ENCODE peak calls at places on chromosomes 16 and 17, in seven cellular contexts. L, S, W, I, J, Y and T are unnamed samples.
A peak's percentile ranks its signal among the peaks of the same experiment; 100 is the strongest.

GRCh38 chr16:74811911-74812310 is 37.3 kb upstream of the FA2H start:
- DNase-seq in L (no peak), S (no peak), W (no peak), I (no peak), J (no peak), Y (no peak), T (no peak)

GRCh38 chr17:12422632-12423031 is 243.1 kb upstream of the MYOCD start:
- DNase-seq in L (peak; percentile 71), S (no peak), W (no peak), I (no peak), J (no peak), Y (no peak), T (no peak)

GRCh38 chr16:54654429-54654828 is 276.2 kb upstream of the IRX5 start:
- DNase-seq in L (no peak), S (no peak), W (no peak), I (peak; percentile 9), J (peak; percentile 28), Y (peak; percentile 38), T (no peak)

GRCh38 chr16:1026057-1026783 is 44.6 kb downstream of the SOX8 start:
- DNase-seq in L (no peak), S (no peak), W (no peak), I (no peak), J (peak; percentile 33), Y (peak; percentile 60), T (no peak)

GRCh38 chr16:84970447-84971127 is 40.7 kb downstream of the ZDHHC7 start:
- DNase-seq in L (peak; percentile 88), S (peak; percentile 72), W (peak; percentile 63), I (peak; percentile 44), J (peak; percentile 77), Y (peak; percentile 87), T (peak; percentile 85)

GRCh38 chr17:4806420-4806769 is 557 bp upstream of the PLD2 start:
- DNase-seq in L (no peak), S (no peak), W (no peak), I (no peak), J (peak; percentile 50), Y (no peak), T (no peak)

GRCh38 chr17:57342141-57342540 is 85.8 kb downstream of the MSI2 start:
- DNase-seq in L (no peak), S (no peak), W (no peak), I (no peak), J (peak; percentile 83), Y (no peak), T (no peak)

GRCh38 chr17:77836557-77837041 is 121.9 kb upstream of the TNRC6C start:
- DNase-seq in L (no peak), S (peak; percentile 52), W (peak; percentile 15), I (no peak), J (no peak), Y (no peak), T (no peak)

GRCh38 chr16:28531777-28532744 is 6.7 kb downstream of the NUPR1 start:
- DNase-seq in L (peak; percentile 90), S (no peak), W (peak; percentile 34), I (no peak), J (no peak), Y (peak; percentile 46), T (no peak)

GRCh38 chr17:62085511-62086408 is 20.7 kb upstream of the MED13 start:
- DNase-seq in L (no peak), S (no peak), W (peak; percentile 55), I (no peak), J (no peak), Y (no peak), T (no peak)

GRCh38 chr16:72927199-72928088 is 120.5 kb downstream of the ZFHX3 start:
- DNase-seq in L (no peak), S (peak; percentile 90), W (peak; percentile 80), I (peak; percentile 69), J (peak; percentile 89), Y (no peak), T (no peak)

GRCh38 chr17:17495448-17496188 is 577 bp downstream of the RASD1 start:
- DNase-seq in L (peak; percentile 62), S (peak; percentile 15), W (no peak), I (peak; percentile 72), J (peak; percentile 56), Y (peak; percentile 41), T (peak; percentile 57)

GRCh38 chr16:67268136-67268579 is 11.2 kb upstream of the PLEKHG4 start:
- DNase-seq in L (peak; percentile 58), S (peak; percentile 95), W (peak; percentile 88), I (no peak), J (no peak), Y (no peak), T (no peak)

GRCh38 chr17:44607836-44608690 is 48.2 kb upstream of the MEIOC start:
- DNase-seq in L (no peak), S (peak; percentile 71), W (peak; percentile 75), I (peak; percentile 86), J (peak; percentile 100), Y (peak; percentile 53), T (no peak)

GRCh38 chr17:62882878-62883277 is 74.8 kb upstream of the MARCHF10 start:
- DNase-seq in L (no peak), S (peak; percentile 16), W (peak; percentile 31), I (no peak), J (no peak), Y (no peak), T (no peak)

GRCh38 chr17:49443862-49444261 is 29.2 kb upstream of the PHB1 start:
- DNase-seq in L (no peak), S (peak; percentile 50), W (no peak), I (no peak), J (no peak), Y (no peak), T (no peak)

GRCh38 chr17:79978545-79978852 is 57.2 kb downstream of the TBC1D16 start:
- DNase-seq in L (no peak), S (no peak), W (peak; percentile 65), I (no peak), J (no peak), Y (no peak), T (no peak)

GRCh38 chr17:78341559-78342437 is 18.1 kb downstream of the SOCS3 start:
- DNase-seq in L (peak; percentile 92), S (peak; percentile 83), W (peak; percentile 85), I (peak; percentile 11), J (peak; percentile 68), Y (peak; percentile 83), T (peak; percentile 50)

GRCh38 chr17:63446981-63447687 is 1.0 kb upstream of the CYB561 start:
- DNase-seq in L (peak; percentile 50), S (no peak), W (no peak), I (peak; percentile 89), J (peak; percentile 91), Y (no peak), T (no peak)

GRCh38 chr17:48555183-48555615 is 10.3 kb upstream of the HOXB2 start:
- DNase-seq in L (no peak), S (peak; percentile 46), W (no peak), I (peak; percentile 70), J (peak; percentile 95), Y (no peak), T (no peak)

GRCh38 chr16:3058173-3059030 is 7.0 kb upstream of the IL32 start:
- DNase-seq in L (peak; percentile 64), S (peak; percentile 41), W (no peak), I (peak; percentile 32), J (peak; percentile 69), Y (peak; percentile 58), T (peak; percentile 73)

GRCh38 chr17:50047488-50048126 is 8.3 kb upstream of the ITGA3 start:
- DNase-seq in L (no peak), S (peak; percentile 93), W (no peak), I (no peak), J (no peak), Y (no peak), T (no peak)

GRCh38 chr17:58172369-58173071 is 5.7 kb downstream of the OR4D2 start:
- DNase-seq in L (no peak), S (peak; percentile 34), W (no peak), I (peak; percentile 45), J (peak; percentile 78), Y (no peak), T (no peak)

GRCh38 chr16:51184702-51185433 is 33.8 kb upstream of the SALL1 start:
- DNase-seq in L (no peak), S (no peak), W (no peak), I (no peak), J (no peak), Y (peak; percentile 25), T (no peak)

GRCh38 chr16:28258571-28258970 is 33.8 kb upstream of the SBK1 start:
- DNase-seq in L (peak; percentile 83), S (no peak), W (peak; percentile 13), I (peak; percentile 30), J (peak; percentile 28), Y (peak; percentile 37), T (no peak)

GRCh38 chr16:67349172-67349571 is 22.6 kb downstream of the LRRC36 start:
- DNase-seq in L (no peak), S (peak; percentile 41), W (peak; percentile 6), I (peak; percentile 16), J (peak; percentile 62), Y (no peak), T (no peak)

GRCh38 chr16:10619271-10619849 is 39.0 kb upstream of the EMP2 start:
- DNase-seq in L (peak; percentile 69), S (no peak), W (no peak), I (no peak), J (peak; percentile 27), Y (peak; percentile 54), T (peak; percentile 61)

GRCh38 chr16:66266436-66267286 is 99.8 kb upstream of the CDH5 start:
- DNase-seq in L (peak; percentile 83), S (peak; percentile 60), W (peak; percentile 93), I (no peak), J (no peak), Y (peak; percentile 67), T (no peak)

GRCh38 chr16:74305978-74306784 is 9.6 kb downstream of the PSMD7 start:
- DNase-seq in L (no peak), S (no peak), W (no peak), I (no peak), J (no peak), Y (no peak), T (no peak)

GRCh38 chr16:50537533-50538290 is 10.5 kb upstream of the NKD1 start:
- DNase-seq in L (no peak), S (peak; percentile 30), W (no peak), I (no peak), J (no peak), Y (no peak), T (no peak)